ENCODE peak calls at places on chromosomes 13 and 19, in four cellular contexts. One of them, this sample, is unnamed.

GRCh38 chr13:19888799-19889198 is 25.4 kb upstream of the ZMYM5 start:
- DNase-seq in tibial nerve: no peak
- DNase-seq in GM12865: no peak
- DNase-seq in glutamatergic neuron: no peak
- DNase-seq in this sample: no peak

GRCh38 chr13:99971576-99972189 is at the start of gene ZIC5:
- DNase-seq in tibial nerve: no peak
- DNase-seq in GM12865: no peak
- DNase-seq in glutamatergic neuron: no peak
- DNase-seq in this sample: no peak

GRCh38 chr19:29887498-29887897 is 54.5 kb upstream of the URI1 start:
- DNase-seq in tibial nerve: no peak
- DNase-seq in GM12865: no peak
- DNase-seq in glutamatergic neuron: no peak
- DNase-seq in this sample: no peak

GRCh38 chr13:21579754-21580316 is 24.1 kb downstream of the MICU2 start:
- DNase-seq in tibial nerve: no peak
- DNase-seq in GM12865: peak; percentile 76
- DNase-seq in glutamatergic neuron: no peak
- DNase-seq in this sample: no peak

GRCh38 chr19:45273532-45273877 is 22.4 kb downstream of the MARK4 start:
- DNase-seq in tibial nerve: no peak
- DNase-seq in GM12865: no peak
- DNase-seq in glutamatergic neuron: no peak
- DNase-seq in this sample: no peak

GRCh38 chr13:110485604-110486003 is 75.9 kb downstream of the RAB20 start:
- DNase-seq in tibial nerve: no peak
- DNase-seq in GM12865: no peak
- DNase-seq in glutamatergic neuron: no peak
- DNase-seq in this sample: no peak

GRCh38 chr13:111111376-111111937 is 3.7 kb upstream of the ARHGEF7 start:
- DNase-seq in tibial nerve: no peak
- DNase-seq in GM12865: no peak
- DNase-seq in glutamatergic neuron: peak; percentile 73
- DNase-seq in this sample: no peak

GRCh38 chr13:42977219-42977659 is 14.8 kb downstream of the EPSTI1 start:
- DNase-seq in tibial nerve: no peak
- DNase-seq in GM12865: peak; percentile 37
- DNase-seq in glutamatergic neuron: no peak
- DNase-seq in this sample: no peak

GRCh38 chr13:94558721-94559120 is 37.2 kb downstream of the TGDS start:
- DNase-seq in tibial nerve: no peak
- DNase-seq in GM12865: no peak
- DNase-seq in glutamatergic neuron: no peak
- DNase-seq in this sample: no peak

GRCh38 chr13:46053162-46054012 is 841 bp upstream of the ZC3H13 start:
- DNase-seq in tibial nerve: no peak
- DNase-seq in GM12865: no peak
- DNase-seq in glutamatergic neuron: no peak
- DNase-seq in this sample: no peak

GRCh38 chr19:16435999-16436650 is 35.6 kb downstream of the EPS15L1 start:
- DNase-seq in tibial nerve: no peak
- DNase-seq in GM12865: peak; percentile 55
- DNase-seq in glutamatergic neuron: no peak
- DNase-seq in this sample: no peak

GRCh38 chr13:73169971-73170370 is 111.2 kb downstream of the KLF5 start:
- DNase-seq in tibial nerve: no peak
- DNase-seq in GM12865: peak; percentile 5
- DNase-seq in glutamatergic neuron: no peak
- DNase-seq in this sample: no peak

GRCh38 chr13:73171242-73171641 is 112.4 kb downstream of the KLF5 start:
- DNase-seq in tibial nerve: no peak
- DNase-seq in GM12865: no peak
- DNase-seq in glutamatergic neuron: no peak
- DNase-seq in this sample: no peak

GRCh38 chr13:73174521-73175010 is 115.8 kb downstream of the KLF5 start:
- DNase-seq in tibial nerve: no peak
- DNase-seq in GM12865: no peak
- DNase-seq in glutamatergic neuron: no peak
- DNase-seq in this sample: no peak

GRCh38 chr13:73173160-73173905 is 114.5 kb downstream of the KLF5 start:
- DNase-seq in tibial nerve: no peak
- DNase-seq in GM12865: no peak
- DNase-seq in glutamatergic neuron: no peak
- DNase-seq in this sample: no peak

GRCh38 chr13:73171926-73172325 is 113.1 kb downstream of the KLF5 start:
- DNase-seq in tibial nerve: no peak
- DNase-seq in GM12865: no peak
- DNase-seq in glutamatergic neuron: no peak
- DNase-seq in this sample: no peak
- TF ChIP-seq CTCF in tibial nerve: no peak
- TF ChIP-seq CTCF in GM12865: no peak
- TF ChIP-seq CTCF in glutamatergic neuron: no peak
- TF ChIP-seq CTCF in this sample: no peak

GRCh38 chr19:34838248-34838647 is 65.2 kb upstream of the ZNF599 start:
- DNase-seq in tibial nerve: no peak
- DNase-seq in GM12865: no peak
- DNase-seq in glutamatergic neuron: no peak
- DNase-seq in this sample: peak; percentile 20

GRCh38 chr19:34837262-34837661 is 64.2 kb upstream of the ZNF599 start:
- DNase-seq in tibial nerve: no peak
- DNase-seq in GM12865: no peak
- DNase-seq in glutamatergic neuron: no peak
- DNase-seq in this sample: no peak

GRCh38 chr19:34835952-34836351 is 62.9 kb upstream of the ZNF599 start:
- DNase-seq in tibial nerve: no peak
- DNase-seq in GM12865: no peak
- DNase-seq in glutamatergic neuron: no peak
- DNase-seq in this sample: no peak

GRCh38 chr19:34841780-34842179 is 68.8 kb upstream of the ZNF599 start:
- DNase-seq in tibial nerve: no peak
- DNase-seq in GM12865: no peak
- DNase-seq in glutamatergic neuron: no peak
- DNase-seq in this sample: no peak

DNA sequence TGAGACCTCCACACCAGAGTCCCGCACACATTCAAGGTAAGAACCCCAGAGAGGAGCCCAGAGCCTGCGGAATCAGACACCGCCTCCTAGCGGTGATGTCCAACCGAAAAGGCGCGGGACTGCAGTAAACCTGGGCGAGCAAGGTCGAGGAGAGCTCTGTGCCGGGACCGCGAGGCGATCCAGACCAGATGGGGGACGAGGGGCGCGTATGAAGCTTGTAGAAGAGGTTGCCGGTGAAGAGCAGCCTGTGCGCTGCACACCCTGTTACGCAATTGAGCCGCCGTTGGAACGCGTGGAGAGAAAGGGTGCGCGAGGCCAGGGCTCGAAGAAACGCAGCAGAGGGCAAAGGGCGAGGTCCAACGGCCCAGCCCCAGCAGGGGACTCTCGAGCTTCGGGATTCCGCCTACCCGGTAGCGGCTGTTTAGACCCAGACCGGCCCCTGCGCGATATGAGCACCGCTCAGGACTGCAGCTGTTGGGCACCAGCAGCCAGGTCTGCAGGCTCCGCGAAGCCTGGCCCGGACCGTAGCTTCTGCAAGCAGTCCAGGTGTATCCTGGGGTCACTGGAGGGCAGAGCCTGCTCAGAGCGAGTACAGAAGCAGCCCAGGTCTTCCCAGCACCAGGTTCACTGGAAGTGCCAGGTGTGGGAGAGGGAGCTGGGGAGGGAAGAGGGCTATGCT is 65.9 kb upstream of the ZNF599 start:
- DNase-seq in tibial nerve: no peak
- DNase-seq in GM12865: no peak
- DNase-seq in glutamatergic neuron: peak; percentile 69
- DNase-seq in this sample: no peak
- TF ChIP-seq CTCF in tibial nerve: no peak
- TF ChIP-seq CTCF in GM12865: no peak
- TF ChIP-seq CTCF in glutamatergic neuron: peak; percentile 67
- TF ChIP-seq CTCF in this sample: no peak

GRCh38 chr19:13060233-13060963 is 42.3 kb downstream of the LYL1 start:
- DNase-seq in tibial nerve: no peak
- DNase-seq in GM12865: no peak
- DNase-seq in glutamatergic neuron: no peak
- DNase-seq in this sample: no peak

GRCh38 chr19:13057147-13057572 is 45.5 kb downstream of the LYL1 start:
- DNase-seq in tibial nerve: no peak
- DNase-seq in GM12865: no peak
- DNase-seq in glutamatergic neuron: no peak
- DNase-seq in this sample: no peak

GRCh38 chr19:13060964-13061927 is 41.4 kb downstream of the LYL1 start:
- DNase-seq in tibial nerve: peak; percentile 85
- DNase-seq in GM12865: peak; percentile 71
- DNase-seq in glutamatergic neuron: peak; percentile 92
- DNase-seq in this sample: peak; percentile 81

GRCh38 chr19:13057744-13058143 is 44.9 kb downstream of the LYL1 start:
- DNase-seq in tibial nerve: no peak
- DNase-seq in GM12865: no peak
- DNase-seq in glutamatergic neuron: no peak
- DNase-seq in this sample: no peak

DNA sequence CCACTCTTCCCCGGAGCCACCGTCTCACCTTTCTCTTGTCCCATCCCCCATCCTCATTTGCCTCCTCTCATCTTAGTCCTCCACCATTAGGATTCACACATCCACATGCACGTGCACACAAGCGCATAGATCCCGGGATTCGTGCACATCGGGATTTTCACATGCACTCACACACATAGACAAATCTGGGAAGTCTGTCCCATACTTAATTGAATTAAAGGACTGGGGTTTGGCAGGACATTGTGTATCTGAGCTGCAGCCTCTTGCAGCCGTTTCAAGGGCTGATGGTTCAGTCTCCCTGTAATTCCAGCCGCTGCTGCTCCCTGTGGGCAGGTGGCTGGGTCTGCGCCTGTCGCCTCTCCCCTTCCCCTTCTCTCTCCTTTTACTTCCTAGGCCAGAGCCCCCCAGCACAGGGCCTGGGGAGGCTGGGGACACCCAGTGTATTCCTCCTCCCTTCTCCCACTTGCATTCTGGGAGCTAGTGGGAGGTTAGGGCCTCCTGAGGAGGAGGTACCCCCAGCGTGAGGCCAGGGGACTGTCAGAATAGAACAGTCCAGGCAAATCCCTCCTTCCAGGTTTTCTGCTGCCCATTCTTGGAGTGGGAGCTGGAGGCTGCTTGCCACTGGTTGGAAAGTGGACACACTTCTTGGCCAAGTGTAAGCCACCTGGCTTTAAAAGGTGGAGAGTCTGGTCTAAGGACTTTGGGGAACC is 43.6 kb downstream of the LYL1 start:
- DNase-seq in tibial nerve: no peak
- DNase-seq in GM12865: no peak
- DNase-seq in glutamatergic neuron: no peak
- DNase-seq in this sample: no peak
- TF ChIP-seq CTCF in tibial nerve: no peak
- TF ChIP-seq CTCF in GM12865: no peak
- TF ChIP-seq CTCF in glutamatergic neuron: no peak
- TF ChIP-seq CTCF in this sample: no peak

GRCh38 chr19:33063356-33064116 is 1.2 kb downstream of the RHPN2 start:
- DNase-seq in tibial nerve: no peak
- DNase-seq in GM12865: no peak
- DNase-seq in glutamatergic neuron: no peak
- DNase-seq in this sample: peak; percentile 20

GRCh38 chr19:33062902-33063301 is 1.8 kb downstream of the RHPN2 start:
- DNase-seq in tibial nerve: no peak
- DNase-seq in GM12865: no peak
- DNase-seq in glutamatergic neuron: no peak
- DNase-seq in this sample: no peak

GRCh38 chr19:33064778-33065550 is at the start of gene RHPN2:
- DNase-seq in tibial nerve: peak; percentile 22
- DNase-seq in GM12865: peak; percentile 84
- DNase-seq in glutamatergic neuron: peak; percentile 68
- DNase-seq in this sample: peak; percentile 74

GRCh38 chr19:33066543-33066942 is 1.9 kb upstream of the RHPN2 start:
- DNase-seq in tibial nerve: no peak
- DNase-seq in GM12865: no peak
- DNase-seq in glutamatergic neuron: no peak
- DNase-seq in this sample: no peak

GRCh38 chr19:33064117-33064777 is 441 bp downstream of the RHPN2 start:
- DNase-seq in tibial nerve: no peak
- DNase-seq in GM12865: peak; percentile 58
- DNase-seq in glutamatergic neuron: peak; percentile 51
- DNase-seq in this sample: peak; percentile 24
- TF ChIP-seq CTCF in tibial nerve: no peak
- TF ChIP-seq CTCF in GM12865: no peak
- TF ChIP-seq CTCF in glutamatergic neuron: no peak
- TF ChIP-seq CTCF in this sample: no peak

DNA sequence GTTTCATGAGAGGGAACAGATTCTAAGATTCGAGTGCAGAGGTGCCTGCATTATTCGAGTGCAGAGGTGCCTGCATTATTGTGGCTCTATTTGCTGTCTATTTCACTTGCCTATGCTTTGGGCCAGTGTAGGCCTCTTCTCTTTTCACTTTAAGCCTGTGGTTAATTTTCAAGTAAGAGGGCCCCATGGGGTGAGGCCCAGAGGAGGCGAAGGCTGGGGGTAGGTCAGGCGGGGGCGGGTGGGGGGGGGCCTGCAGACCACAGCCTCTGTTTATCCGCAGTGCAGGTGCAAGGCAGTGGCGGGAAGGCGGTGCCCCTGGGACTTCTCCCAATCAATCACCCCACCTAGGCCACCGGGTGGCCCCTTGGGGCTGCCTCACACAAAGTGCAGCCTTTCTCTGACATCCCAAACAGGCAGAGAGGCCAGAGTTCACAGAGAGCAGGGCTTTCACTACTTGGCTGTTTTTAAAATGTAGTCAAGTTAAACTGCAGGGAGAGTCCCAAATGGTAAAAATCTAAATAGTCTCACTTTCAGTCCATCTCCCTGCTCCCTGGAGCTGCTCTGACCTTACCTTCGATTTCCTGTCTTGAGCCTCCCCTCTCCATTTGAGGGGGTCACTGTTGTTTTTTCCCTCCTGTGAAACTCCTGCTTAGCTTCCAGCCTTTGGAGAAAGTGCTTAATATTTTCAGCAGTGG is 249.1 kb downstream of the DLEU7 start:
- DNase-seq in tibial nerve: no peak
- DNase-seq in GM12865: peak; percentile 83
- DNase-seq in glutamatergic neuron: peak; percentile 36
- DNase-seq in this sample: no peak
- TF ChIP-seq CTCF in tibial nerve: no peak
- TF ChIP-seq CTCF in GM12865: peak; percentile 3
- TF ChIP-seq CTCF in glutamatergic neuron: no peak
- TF ChIP-seq CTCF in this sample: no peak

DNA sequence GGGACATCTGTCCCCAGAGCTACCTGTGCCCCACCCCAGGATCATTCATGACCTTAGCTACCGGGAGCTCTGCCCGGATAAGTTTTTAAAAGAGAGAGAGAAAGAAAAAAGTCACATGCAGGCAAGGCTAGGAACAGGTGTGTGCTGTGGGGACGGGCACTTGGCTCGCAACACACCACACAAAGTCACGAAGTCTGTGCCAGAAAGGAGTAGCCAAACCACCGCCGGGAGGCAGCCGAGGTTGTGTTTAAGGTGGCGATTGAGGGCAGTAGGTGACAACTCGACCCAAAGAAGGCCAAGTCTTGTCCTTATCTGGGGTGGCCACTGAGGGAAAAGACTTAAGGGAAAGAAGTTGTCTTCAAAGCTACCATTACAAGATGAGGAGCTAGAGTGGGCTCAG is 4.6 kb upstream of the TSHZ3 start:
- DNase-seq in tibial nerve: no peak
- DNase-seq in GM12865: no peak
- DNase-seq in glutamatergic neuron: no peak
- DNase-seq in this sample: no peak
- TF ChIP-seq CTCF in tibial nerve: no peak
- TF ChIP-seq CTCF in GM12865: no peak
- TF ChIP-seq CTCF in glutamatergic neuron: no peak
- TF ChIP-seq CTCF in this sample: no peak

GRCh38 chr13:98541701-98542203 is 35.2 kb downstream of the STK24 start:
- DNase-seq in tibial nerve: no peak
- DNase-seq in GM12865: no peak
- DNase-seq in glutamatergic neuron: no peak
- DNase-seq in this sample: no peak
- TF ChIP-seq CTCF in tibial nerve: no peak
- TF ChIP-seq CTCF in GM12865: no peak
- TF ChIP-seq CTCF in glutamatergic neuron: no peak
- TF ChIP-seq CTCF in this sample: no peak